ENCODE peak calls at places on chromosomes 16 and 17, in six cellular contexts. I is T-helper 1 cell, D is HCEC 1CT, J is AG09309, Y is activated T-cell treated with anti-CD3 and anti-CD28 coated beads for 1 hour, A is NCI-H69. P is an unnamed sample.
A peak's percentile ranks its signal among the peaks of the same experiment; 100 is the strongest.

GRCh38 chr16:85172465-85173071 is 60.3 kb upstream of the CIBAR2 start:
- DNase-seq in I (no peak), A (peak; percentile 75), Y (no peak), D (peak; percentile 69), J (no peak), P (peak; percentile 57)

GRCh38 chr16:89041571-89042481 is 51.8 kb upstream of the ACSF3 start:
- DNase-seq in D (no peak), Y (no peak), I (no peak), A (no peak), J (no peak), P (no peak)

GRCh38 chr16:49557070-49557446 is 183.5 kb downstream of the C16orf78 start:
- DNase-seq in J (no peak), D (no peak), A (peak; percentile 93), I (no peak), Y (no peak), P (no peak)

GRCh38 chr16:275786-276232 is at the start of gene RGS11:
- DNase-seq in D (no peak), A (no peak), I (no peak), Y (no peak), J (no peak), P (no peak)

GRCh38 chr17:33945641-33946546 is 309.2 kb upstream of the CCL2 start:
- DNase-seq in I (no peak), D (no peak), Y (no peak), A (peak; percentile 16), J (no peak), P (no peak)

GRCh38 chr17:7587420-7587786 is 2.5 kb downstream of the SOX15 start:
- DNase-seq in Y (no peak), D (peak; percentile 90), J (peak; percentile 88), I (no peak), A (no peak), P (peak; percentile 97)

GRCh38 chr16:22093952-22094351 is 1.6 kb downstream of the VWA3A start:
- DNase-seq in I (no peak), Y (no peak), D (no peak), J (no peak), A (no peak), P (no peak)

GRCh38 chr16:60217787-60218186 is 1483.7 kb upstream of the GOT2 start:
- DNase-seq in Y (no peak), A (no peak), I (no peak), J (no peak), D (no peak), P (no peak)

GRCh38 chr17:81295031-81295677 is at the start of gene SLC38A10:
- DNase-seq in Y (peak; percentile 87), I (peak; percentile 92), D (peak; percentile 84), A (peak; percentile 91), J (peak; percentile 21), P (peak; percentile 71)

P was measured in HFFc6.